ENCODE peak calls at places on chromosomes 6 and 20, in eight cellular contexts. R is WTC11, M is fibroblast of pulmonary artery, B is endothelial cell, T is H9, O is cardiac muscle cell, A is mesothelial cell of epicardium, E is fibroblast of mammary gland. W is an unnamed sample.
A peak's percentile ranks its signal among the peaks of the same experiment; 100 is the strongest.

GRCh38 chr20:41228858-41229257 is 88.7 kb downstream of the ZHX3 start:
- DNase-seq in R (no peak), M (no peak), B (no peak), T (no peak), O (no peak), A (no peak), E (peak; percentile 16), W (no peak)

GRCh38 chr6:134282816-134283215 is 35.1 kb downstream of the SGK1 start:
- DNase-seq in R (no peak), M (no peak), B (no peak), T (no peak), O (no peak), A (no peak), E (peak; percentile 12), W (no peak)

GRCh38 chr6:146526192-146526591 is 17.4 kb upstream of the RAB32 start:
- DNase-seq in R (no peak), M (peak; percentile 56), B (no peak), T (no peak), O (no peak), A (no peak), E (peak; percentile 35), W (no peak)

GRCh38 chr6:113684382-113684901 is 172.7 kb upstream of the MARCKS start:
- DNase-seq in R (no peak), M (no peak), B (no peak), T (no peak), O (no peak), A (no peak), E (no peak), W (no peak)

GRCh38 chr20:50574586-50574985 is 64.4 kb downstream of the PTPN1 start:
- DNase-seq in R (no peak), M (no peak), B (no peak), T (no peak), O (no peak), A (no peak), E (no peak), W (no peak)

GRCh38 chr6:72035966-72036365 is 149.6 kb downstream of the RIMS1 start:
- DNase-seq in R (no peak), M (no peak), B (no peak), T (no peak), O (no peak), A (no peak), E (no peak), W (no peak)

GRCh38 chr20:54474866-54475265 is 527 bp upstream of the DOK5 start:
- DNase-seq in R (no peak), M (no peak), B (no peak), T (no peak), O (peak; percentile 2), A (no peak), E (no peak), W (no peak)

GRCh38 chr20:17419459-17419858 is 111.7 kb downstream of the BFSP1 start:
- DNase-seq in R (no peak), M (no peak), B (no peak), T (no peak), O (no peak), A (no peak), E (no peak), W (no peak)

GRCh38 chr6:27684264-27685211 is 211.6 kb upstream of the ZNF184 start:
- DNase-seq in R (peak; percentile 85), M (peak; percentile 75), B (peak; percentile 70), T (peak; percentile 85), O (peak; percentile 26), A (no peak), E (peak; percentile 90), W (no peak)

GRCh38 chr6:104325341-104326172 is 534.2 kb downstream of the HACE1 start:
- DNase-seq in R (peak; percentile 15), M (peak; percentile 77), B (peak; percentile 20), T (no peak), O (peak; percentile 30), A (no peak), E (peak; percentile 52), W (no peak)

GRCh38 chr20:20426472-20426907 is 58.6 kb downstream of the INSM1 start:
- DNase-seq in R (no peak), M (no peak), B (no peak), T (no peak), O (no peak), A (no peak), E (no peak), W (no peak)

GRCh38 chr20:57618091-57618765 is 2.0 kb downstream of the ZBP1 start:
- DNase-seq in R (no peak), M (no peak), B (no peak), T (no peak), O (no peak), A (no peak), E (no peak), W (no peak)

GRCh38 chr6:72580281-72580940 is 41.5 kb upstream of the KCNQ5 start:
- DNase-seq in R (peak; percentile 23), M (peak; percentile 91), B (peak; percentile 10), T (peak; percentile 33), O (peak; percentile 49), A (no peak), E (peak; percentile 77), W (peak; percentile 63)

GRCh38 chr20:63898882-63899558 is 4.1 kb downstream of the DNAJC5 start:
- DNase-seq in R (no peak), M (no peak), B (no peak), T (no peak), O (no peak), A (no peak), E (no peak), W (no peak)

GRCh38 chr6:39530201-39530759 is 194.9 kb downstream of the KIF6 start:
- DNase-seq in R (no peak), M (peak; percentile 10), B (no peak), T (no peak), O (no peak), A (no peak), E (peak; percentile 55), W (no peak)

GRCh38 chr6:146246028-146246427 is 217.2 kb downstream of the GRM1 start:
- DNase-seq in R (no peak), M (no peak), B (no peak), T (no peak), O (peak; percentile 6), A (no peak), E (no peak), W (no peak)

GRCh38 chr6:105595829-105596228 is 192.9 kb upstream of the PREP start:
- DNase-seq in R (no peak), M (no peak), B (no peak), T (no peak), O (no peak), A (no peak), E (no peak), W (no peak)

GRCh38 chr6:30819287-30819917 is 64.9 kb upstream of the DDR1 start:
- DNase-seq in R (no peak), M (no peak), B (no peak), T (no peak), O (no peak), A (no peak), E (peak; percentile 80), W (no peak)

GRCh38 chr20:3876676-3877075 is 12.5 kb upstream of the PANK2 start:
- DNase-seq in R (no peak), M (no peak), B (no peak), T (no peak), O (no peak), A (no peak), E (no peak), W (no peak)

GRCh38 chr6:33040157-33040556 is 30.8 kb upstream of the HLA-DOA start:
- DNase-seq in R (no peak), M (no peak), B (no peak), T (no peak), O (no peak), A (no peak), E (no peak), W (no peak)

GRCh38 chr6:33581186-33581585 is 1.1 kb upstream of the BAK1 start:
- DNase-seq in R (no peak), M (no peak), B (no peak), T (no peak), O (no peak), A (no peak), E (no peak), W (no peak)

GRCh38 chr20:36217226-36217625 is 19.1 kb upstream of the AAR2 start:
- DNase-seq in R (peak; percentile 74), M (no peak), B (no peak), T (peak; percentile 87), O (no peak), A (no peak), E (no peak), W (no peak)
- TF ChIP-seq CTCF in R (peak; percentile 36), M (no peak), B (peak; percentile 29), T (peak; percentile 78), O (no peak), A (no peak), E (no peak), W (no peak)

DNA sequence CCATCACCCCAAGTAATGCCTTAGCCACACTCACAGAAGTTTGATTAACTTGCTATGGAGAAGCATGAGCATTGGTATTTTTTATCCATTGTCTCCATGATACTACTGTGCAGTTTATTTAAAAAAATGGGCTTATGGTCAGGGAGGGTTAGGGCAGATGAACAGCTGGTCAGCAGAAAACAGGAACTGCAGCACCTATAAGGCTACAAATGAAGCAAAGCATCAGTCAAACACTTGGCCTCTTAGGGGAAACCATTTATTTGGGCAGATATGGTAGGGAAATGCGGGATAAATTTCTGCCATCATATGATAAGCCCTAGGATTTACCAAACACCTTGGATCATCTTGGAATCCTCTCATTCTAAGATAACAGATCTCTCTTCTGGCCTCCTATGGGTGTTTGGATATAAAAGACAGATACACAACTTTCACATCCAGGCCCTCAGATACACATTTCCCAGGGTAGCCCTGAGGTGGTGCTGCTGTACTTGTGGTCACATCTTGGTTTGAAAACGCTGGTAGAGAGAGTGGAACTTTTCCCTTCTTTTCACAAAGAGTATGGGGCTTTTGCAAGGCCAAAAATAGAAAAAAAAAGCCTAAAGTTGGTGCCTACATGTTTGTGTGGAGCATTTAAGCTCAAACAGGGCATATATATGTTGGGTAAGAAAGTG is 42.8 kb upstream of the AHI1 start:
- DNase-seq in R (no peak), M (peak; percentile 70), B (no peak), T (no peak), O (peak; percentile 2), A (no peak), E (peak; percentile 60), W (no peak)
- TF ChIP-seq CTCF in R (no peak), M (peak; percentile 55), B (no peak), T (no peak), O (peak; percentile 70), A (no peak), E (peak; percentile 51), W (peak; percentile 29)

GRCh38 chr6:16846399-16846778 is 85.1 kb upstream of the ATXN1 start:
- DNase-seq in R (no peak), M (no peak), B (no peak), T (no peak), O (no peak), A (no peak), E (no peak), W (no peak)
- TF ChIP-seq CTCF in R (no peak), M (no peak), B (no peak), T (no peak), O (no peak), A (no peak), E (no peak), W (no peak)

DNA sequence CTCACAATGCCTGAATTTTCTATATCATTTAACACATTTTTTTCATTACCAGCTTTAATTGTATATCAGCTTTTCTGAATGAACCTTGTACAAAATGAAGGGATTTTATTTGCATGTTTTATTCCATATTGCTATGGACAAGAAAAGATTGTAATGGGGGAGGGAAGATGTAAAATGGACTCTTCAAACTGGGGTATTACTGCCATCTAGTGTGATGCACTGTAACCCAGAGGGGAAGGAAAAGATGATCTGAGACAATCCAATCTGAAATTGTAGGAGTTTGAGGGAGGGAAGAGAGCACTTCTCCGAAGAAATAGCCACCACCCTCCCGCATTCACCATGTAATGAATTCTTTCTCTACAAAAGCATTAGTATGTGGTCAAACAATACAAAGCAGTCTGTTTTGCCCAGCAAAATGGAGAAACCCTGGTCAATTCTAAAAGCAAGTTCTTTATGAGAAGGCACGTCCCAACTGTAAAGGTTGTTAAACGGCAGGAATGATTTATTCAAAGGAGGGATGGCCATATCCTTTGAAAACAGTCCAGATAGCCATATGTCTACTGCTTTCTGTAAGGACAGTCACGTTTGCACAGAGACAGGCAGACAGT is 679.5 kb upstream of the NRSN1 start:
- DNase-seq in R (no peak), M (peak; percentile 72), B (peak; percentile 4), T (no peak), O (peak; percentile 49), A (no peak), E (peak; percentile 58), W (peak; percentile 8)
- TF ChIP-seq CTCF in R (no peak), M (peak; percentile 75), B (no peak), T (peak; percentile 67), O (peak; percentile 76), A (no peak), E (peak; percentile 74), W (peak; percentile 66)